ENCODE peak calls at places on chromosome 20, in six cellular contexts. C is activated naive CD8-positive, alpha-beta T cell treated with anti-CD3 and anti-CD28 coated beads, Interleukin-2, amount 50 U/mL, for 24 hours; L is activated CD8-positive, alpha-beta T cell treated with anti-CD3 and anti-CD28 coated beads for 36 hours; G is stimulated activated naive CD8-positive, alpha-beta T cell treated with anti-CD3 and anti-CD28 coated beads, Interleukin-15, amount 100 ng/mL, for 72 hours; H is CD8-positive, alpha-beta T cell; F is left lung. U is an unnamed sample.

GRCh38 chr20:43751167-43752050 is 24.6 kb upstream of the GTSF1L start:
- ATAC-seq in C (peak), L (peak), F (no peak), H (peak), G (peak), U (peak)

GRCh38 chr20:48821261-48821910 is 6.4 kb downstream of the PREX1 start:
- ATAC-seq in G (no peak), L (no peak), F (no peak), C (no peak), H (no peak), U (no peak)

GRCh38 chr20:592506-592905 is 17.6 kb downstream of the TCF15 start:
- ATAC-seq in G (no peak), H (no peak), C (no peak), F (no peak), L (no peak), U (no peak)

GRCh38 chr20:37526839-37527637 is 638 bp downstream of the BLCAP start:
- ATAC-seq in C (peak), F (peak), H (no peak), L (no peak), G (no peak), U (no peak)

GRCh38 chr20:25220021-25220730 is 24.7 kb downstream of the ENTPD6 start:
- ATAC-seq in F (no peak), C (no peak), L (no peak), G (no peak), H (peak), U (no peak)

GRCh38 chr20:3248993-3249347 is 10.0 kb upstream of the SLC4A11 start:
- ATAC-seq in L (peak), H (peak), C (no peak), G (peak), F (no peak), U (no peak)

GRCh38 chr20:25541676-25542075 is 43.7 kb downstream of the NINL start:
- ATAC-seq in L (no peak), C (no peak), G (no peak), F (no peak), H (no peak), U (no peak)

GRCh38 chr20:50270569-50270968 is 79.9 kb downstream of the CEBPB start:
- ATAC-seq in G (peak), C (peak), L (peak), H (no peak), F (no peak), U (no peak)

GRCh38 chr20:62342910-62343309 is 24.2 kb downstream of the LAMA5 start:
- ATAC-seq in L (no peak), C (no peak), G (no peak), F (no peak), H (no peak), U (no peak)

GRCh38 chr20:58676161-58676560 is 16.4 kb upstream of the NPEPL1 start:
- ATAC-seq in H (no peak), L (no peak), C (no peak), F (no peak), G (no peak), U (no peak)